ENCODE peak calls at places on chromosomes 3 and 15, in seven cellular contexts. S is Peyer's patch, O is GM12865, B is fibroblast of lung, P is WERI-Rb-1, L is CD14-positive monocyte, K is fibroblast of the aortic adventitia. I is an unnamed sample.

GRCh38 chr3:52468336-52468735 is 12.9 kb downstream of the NISCH start:
- DNase-seq in S (no peak), O (no peak), B (peak), P (peak), L (no peak), K (peak), I (no peak)

GRCh38 chr3:141092663-141093062 is 41.5 kb downstream of the SPSB4 start:
- DNase-seq in S (no peak), O (no peak), B (no peak), P (no peak), L (no peak), K (no peak), I (no peak)

GRCh38 chr3:11391172-11391879 is 119.1 kb downstream of the ATG7 start:
- DNase-seq in S (no peak), O (no peak), B (peak), P (no peak), L (no peak), K (peak), I (no peak)

GRCh38 chr15:69311319-69311721 is 12.6 kb downstream of the PAQR5 start:
- DNase-seq in S (peak), O (no peak), B (peak), P (no peak), L (no peak), K (no peak), I (no peak)

GRCh38 chr3:143122608-143123352 is 3.2 kb downstream of the CHST2 start:
- DNase-seq in S (no peak), O (peak), B (no peak), P (no peak), L (no peak), K (no peak), I (no peak)

GRCh38 chr3:128492353-128493220 is at the start of gene GATA2:
- DNase-seq in S (peak), O (no peak), B (peak), P (peak), L (no peak), K (no peak), I (no peak)

GRCh38 chr3:190701096-190701532 is 161.4 kb downstream of the GMNC start:
- DNase-seq in S (peak), O (peak), B (peak), P (peak), L (no peak), K (peak), I (peak)

GRCh38 chr3:126056123-126056522 is 27.8 kb downstream of the SLC41A3 start:
- DNase-seq in S (peak), O (no peak), B (no peak), P (no peak), L (no peak), K (no peak), I (no peak)

GRCh38 chr15:29113336-29114276 is 156.0 kb downstream of the NSMCE3 start:
- DNase-seq in S (no peak), O (no peak), B (no peak), P (no peak), L (no peak), K (no peak), I (no peak)

GRCh38 chr3:81485444-81485865 is 276.0 kb downstream of the GBE1 start:
- DNase-seq in S (no peak), O (peak), B (peak), P (no peak), L (no peak), K (peak), I (no peak)

GRCh38 chr3:52015431-52016256 is 19.9 kb upstream of the RPL29 start:
- DNase-seq in S (no peak), O (no peak), B (no peak), P (no peak), L (no peak), K (no peak), I (no peak)

GRCh38 chr3:193783166-193783896 is 190.3 kb downstream of the OPA1 start:
- DNase-seq in S (no peak), O (no peak), B (peak), P (no peak), L (no peak), K (peak), I (no peak)

GRCh38 chr3:188385295-188385694 is 231.3 kb downstream of the LPP start:
- DNase-seq in S (no peak), O (no peak), B (no peak), P (no peak), L (peak), K (no peak), I (peak)

GRCh38 chr3:177330771-177331170 is 133.5 kb upstream of the TBL1XR1 start:
- DNase-seq in S (no peak), O (no peak), B (no peak), P (peak), L (no peak), K (no peak), I (no peak)

GRCh38 chr3:142298626-142299025 is 73.2 kb upstream of the GK5 start:
- DNase-seq in S (no peak), O (no peak), B (no peak), P (no peak), L (no peak), K (no peak), I (no peak)

GRCh38 chr3:49493901-49494300 is 23.8 kb downstream of the DAG1 start:
- DNase-seq in S (no peak), O (no peak), B (peak), P (no peak), L (no peak), K (peak), I (no peak)

GRCh38 chr3:188827078-188827477 is 344.7 kb upstream of the TPRG1 start:
- DNase-seq in S (no peak), O (no peak), B (no peak), P (no peak), L (no peak), K (no peak), I (no peak)

GRCh38 chr3:132545471-132545870 is 51.6 kb upstream of the ACKR4 start:
- DNase-seq in S (no peak), O (no peak), B (no peak), P (no peak), L (no peak), K (peak), I (no peak)

GRCh38 chr15:35705885-35706590 is 160.1 kb upstream of the DPH6 start:
- DNase-seq in S (no peak), O (no peak), B (peak), P (no peak), L (no peak), K (peak), I (no peak)

GRCh38 chr3:31770822-31771326 is 210.2 kb downstream of the OSBPL10 start:
- DNase-seq in S (no peak), O (no peak), B (no peak), P (no peak), L (no peak), K (no peak), I (no peak)

GRCh38 chr3:172040078-172040975 is 949 bp downstream of the FNDC3B start:
- DNase-seq in S (peak), O (peak), B (peak), P (peak), L (peak), K (peak), I (peak)

GRCh38 chr3:69791919-69792399 is 52.7 kb downstream of the MITF start:
- DNase-seq in S (no peak), O (no peak), B (peak), P (no peak), L (no peak), K (peak), I (no peak)

GRCh38 chr3:68999605-69000004 is 13.9 kb downstream of the EOGT start:
- DNase-seq in S (no peak), O (no peak), B (no peak), P (no peak), L (no peak), K (no peak), I (no peak)

GRCh38 chr3:171458056-171458856 is 1.9 kb downstream of the TNIK start:
- DNase-seq in S (peak), O (peak), B (no peak), P (no peak), L (no peak), K (peak), I (no peak)

GRCh38 chr3:71859128-71859519 is 74.2 kb upstream of the PROK2 start:
- DNase-seq in S (no peak), O (peak), B (peak), P (no peak), L (peak), K (peak), I (no peak)
- TF ChIP-seq CTCF in S (peak), O (peak), B (no peak), P (peak), L (peak), K (no peak), I (peak)

GRCh38 chr15:53962646-53963561 is 15.3 kb upstream of the UNC13C start:
- DNase-seq in S (peak), O (peak), B (no peak), P (peak), L (no peak), K (peak), I (peak)
- TF ChIP-seq CTCF in S (no peak), O (peak), B (no peak), P (peak), L (peak), K (peak), I (peak)

DNA sequence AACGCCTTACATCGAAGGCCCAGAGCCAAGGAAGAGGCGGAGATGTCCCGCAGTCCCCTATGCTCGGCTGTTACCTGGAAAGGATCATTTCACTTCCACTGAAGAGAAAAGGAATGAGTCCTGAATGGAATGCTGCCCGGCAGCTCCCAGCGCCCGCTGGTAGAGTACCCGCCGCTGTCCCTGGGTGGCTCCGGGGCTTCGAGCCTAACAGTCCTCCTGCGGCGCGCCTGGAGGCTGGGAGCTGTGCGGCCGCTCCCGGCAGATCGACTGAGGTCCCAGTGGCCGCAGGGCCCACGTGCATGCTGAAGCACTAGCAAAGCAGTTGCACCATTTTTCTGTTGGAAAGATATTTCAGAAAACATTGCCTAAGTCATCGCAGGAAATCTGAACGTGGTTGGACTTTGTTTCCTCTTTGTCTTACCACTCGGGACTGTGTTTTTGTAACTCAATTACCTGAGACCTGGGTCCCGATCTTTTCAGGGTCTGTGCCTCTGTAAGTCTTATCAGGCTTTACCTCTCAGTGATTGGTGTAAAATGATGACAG is 984 bp downstream of the RNU6-1 start:
- DNase-seq in S (peak), O (no peak), B (peak), P (peak), L (no peak), K (no peak), I (peak)
- TF ChIP-seq CTCF in S (peak), O (no peak), B (no peak), P (no peak), L (peak), K (no peak), I (no peak)

GRCh38 chr15:66401130-66402021 is 14.7 kb downstream of the MAP2K1 start:
- DNase-seq in S (no peak), O (peak), B (peak), P (no peak), L (no peak), K (no peak), I (no peak)
- TF ChIP-seq CTCF in S (no peak), O (no peak), B (no peak), P (no peak), L (no peak), K (no peak), I (no peak)

GRCh38 chr15:40737048-40737447 is 18.0 kb downstream of the RMDN3 start:
- DNase-seq in S (no peak), O (no peak), B (no peak), P (no peak), L (no peak), K (no peak), I (no peak)

GRCh38 chr15:40743466-40743865 is 11.6 kb downstream of the RMDN3 start:
- DNase-seq in S (peak), O (no peak), B (no peak), P (no peak), L (no peak), K (no peak), I (no peak)

GRCh38 chr15:40739042-40739441 is 16.0 kb downstream of the RMDN3 start:
- DNase-seq in S (peak), O (no peak), B (no peak), P (no peak), L (no peak), K (no peak), I (no peak)

GRCh38 chr15:40736575-40736974 is 18.5 kb downstream of the RMDN3 start:
- DNase-seq in S (no peak), O (no peak), B (no peak), P (no peak), L (no peak), K (no peak), I (no peak)

DNA sequence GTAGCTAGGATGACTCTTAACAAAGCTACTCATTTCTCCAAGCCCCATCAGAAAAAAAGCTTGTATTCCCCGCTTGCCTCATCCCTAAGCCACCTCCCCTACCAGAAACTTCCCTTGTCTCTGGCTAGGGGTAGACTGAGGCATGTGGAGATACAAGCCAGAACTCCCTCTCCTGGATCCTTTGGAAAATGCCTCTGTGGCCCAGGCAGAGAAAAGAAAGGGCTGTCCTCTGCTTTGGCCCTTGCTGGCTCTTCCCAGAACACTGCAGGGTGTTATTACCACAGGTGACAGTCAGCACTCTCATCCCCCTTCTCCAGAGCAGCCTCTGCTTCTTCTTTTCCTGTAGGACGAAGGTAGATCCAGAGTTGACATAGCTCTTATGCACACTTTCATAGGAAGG is 15.2 kb downstream of the RMDN3 start:
- DNase-seq in S (no peak), O (no peak), B (no peak), P (no peak), L (no peak), K (no peak), I (no peak)
- TF ChIP-seq CTCF in S (no peak), O (no peak), B (no peak), P (peak), L (no peak), K (no peak), I (no peak)

GRCh38 chr15:32028921-32029320 is 1.4 kb upstream of the CHRNA7 start:
- DNase-seq in S (no peak), O (no peak), B (no peak), P (peak), L (no peak), K (no peak), I (no peak)

GRCh38 chr15:32033186-32033890 is 3.0 kb downstream of the CHRNA7 start:
- DNase-seq in S (peak), O (no peak), B (no peak), P (no peak), L (no peak), K (no peak), I (no peak)

GRCh38 chr15:32030795-32031194 is 480 bp downstream of the CHRNA7 start:
- DNase-seq in S (no peak), O (no peak), B (no peak), P (peak), L (no peak), K (no peak), I (no peak)

GRCh38 chr15:32029862-32030781 is at the start of gene CHRNA7:
- DNase-seq in S (peak), O (peak), B (peak), P (peak), L (no peak), K (no peak), I (peak)

DNA sequence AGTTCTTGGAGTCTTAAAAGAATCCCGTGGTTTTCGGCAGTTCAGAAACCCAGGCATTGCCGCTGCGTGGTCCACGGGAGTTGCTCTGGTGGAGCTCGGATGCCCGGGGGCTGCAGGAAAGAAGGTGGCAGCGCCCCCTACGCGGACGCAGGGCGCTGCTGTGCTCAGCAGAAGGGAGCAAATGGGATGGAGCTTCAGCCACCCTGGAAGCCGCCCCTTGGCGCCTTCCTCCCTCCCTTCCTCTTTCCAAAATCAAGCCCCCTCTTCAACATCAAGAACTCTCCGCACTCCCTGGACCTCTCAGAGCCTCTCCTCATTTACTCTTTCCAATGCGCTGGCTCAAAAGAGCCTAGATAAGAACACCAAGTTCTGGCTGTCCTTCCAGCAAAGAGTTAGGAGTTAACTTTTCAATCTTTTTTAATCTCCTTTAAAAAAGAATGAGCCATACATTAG is 880 bp upstream of the CHRNA7 start:
- DNase-seq in S (peak), O (peak), B (no peak), P (peak), L (no peak), K (no peak), I (peak)
- TF ChIP-seq CTCF in S (peak), O (peak), B (no peak), P (peak), L (no peak), K (no peak), I (no peak)

GRCh38 chr15:42069025-42069424 is 25.3 kb downstream of the PLA2G4D start:
- DNase-seq in S (no peak), O (no peak), B (no peak), P (no peak), L (no peak), K (no peak), I (no peak)
- TF ChIP-seq CTCF in S (no peak), O (no peak), B (no peak), P (peak), L (no peak), K (no peak), I (no peak)

GRCh38 chr3:112699436-112699978 is 58.6 kb upstream of the CCDC80 start:
- DNase-seq in S (no peak), O (no peak), B (peak), P (no peak), L (no peak), K (peak), I (no peak)
- TF ChIP-seq CTCF in S (no peak), O (no peak), B (no peak), P (no peak), L (no peak), K (no peak), I (no peak)

DNA sequence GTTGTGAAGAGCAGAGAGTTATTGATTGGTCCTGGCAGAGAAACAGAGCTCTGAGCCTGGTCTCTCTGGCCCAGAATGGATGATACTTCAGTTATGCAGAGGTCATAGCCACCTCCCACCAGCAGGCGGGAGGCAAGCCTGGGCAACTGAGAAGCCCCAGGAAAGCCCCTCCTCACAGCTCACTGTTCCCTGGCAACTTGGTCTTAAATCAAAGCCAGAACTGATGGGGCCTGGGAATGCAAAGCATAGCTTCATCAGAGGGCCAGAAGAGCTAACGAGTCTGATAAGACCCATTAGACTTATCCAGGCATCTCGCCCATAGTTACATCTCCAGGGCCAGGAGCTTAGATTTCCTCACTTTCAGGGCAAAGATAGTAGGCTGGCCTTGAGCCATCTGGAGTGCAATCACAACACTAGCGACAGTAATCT is 5.5 kb upstream of the COLQ start:
- DNase-seq in S (no peak), O (peak), B (peak), P (peak), L (no peak), K (peak), I (no peak)
- TF ChIP-seq CTCF in S (no peak), O (peak), B (no peak), P (peak), L (no peak), K (peak), I (no peak)